ENCODE peak calls at places on chromosomes 16 and 17, in nine cellular contexts. P is OCI-LY7; C is A549; G is choroid plexus epithelial cell; O is CD4-positive, alpha-beta T cell; Z is AG09309; X is psoas muscle; H is breast epithelium; J is mucosa of descending colon. V is an unnamed sample.

GRCh38 chr17:7263801-7264078 is 1.5 kb upstream of the CLDN7 start:
- DNase-seq in H (no peak), X (no peak), J (peak; percentile 81), C (no peak), P (no peak), Z (no peak), G (no peak), O (no peak), V (no peak)

GRCh38 chr17:42900460-42901331 is at the start of gene G6PC1:
- DNase-seq in O (no peak), G (no peak), H (no peak), J (no peak), Z (no peak), P (no peak), C (no peak), X (no peak), V (no peak)

GRCh38 chr16:84647830-84648594 is at the start of gene KLHL36:
- DNase-seq in H (peak; percentile 36), Z (no peak), X (peak; percentile 71), G (peak; percentile 18), J (peak; percentile 75), P (peak; percentile 67), O (peak; percentile 63), C (peak; percentile 82), V (peak; percentile 52)

GRCh38 chr17:72151565-72152391 is 31.0 kb downstream of the SOX9 start:
- DNase-seq in H (peak; percentile 79), P (no peak), O (no peak), C (peak; percentile 99), Z (no peak), J (peak; percentile 56), G (peak; percentile 38), X (peak; percentile 19), V (no peak)

GRCh38 chr16:19767497-19767896 is 49.4 kb downstream of the IQCK start:
- DNase-seq in P (no peak), X (no peak), Z (no peak), O (no peak), J (no peak), G (no peak), H (no peak), C (no peak), V (no peak)

GRCh38 chr16:49674255-49674980 is 181.5 kb downstream of the ZNF423 start:
- DNase-seq in X (no peak), J (no peak), Z (no peak), P (no peak), O (no peak), H (no peak), G (no peak), C (no peak), V (no peak)

GRCh38 chr17:53032861-53033271 is 789.9 kb upstream of the KIF2B start:
- DNase-seq in G (peak; percentile 5), O (no peak), H (no peak), X (no peak), C (no peak), Z (no peak), J (peak; percentile 56), P (peak; percentile 34), V (peak; percentile 7)

GRCh38 chr17:76345377-76345945 is 8.3 kb downstream of the PRPSAP1 start:
- DNase-seq in Z (no peak), J (no peak), H (no peak), P (no peak), O (no peak), C (no peak), X (no peak), G (no peak), V (no peak)

GRCh38 chr17:74870512-74870911 is 2.3 kb downstream of the FDXR start:
- DNase-seq in O (no peak), P (no peak), J (no peak), X (peak; percentile 62), G (peak; percentile 72), H (no peak), C (no peak), Z (no peak), V (no peak)

GRCh38 chr17:47714773-47715396 is 18.2 kb upstream of the TBX21 start:
- DNase-seq in G (no peak), J (no peak), C (no peak), P (no peak), Z (no peak), H (no peak), O (no peak), X (no peak), V (no peak)

GRCh38 chr17:72358465-72358864 is 237.6 kb downstream of the SOX9 start:
- DNase-seq in J (no peak), C (no peak), P (no peak), Z (no peak), H (no peak), X (no peak), G (peak; percentile 57), O (no peak), V (no peak)

GRCh38 chr16:10870137-10870776 is 6.7 kb upstream of the CIITA start:
- DNase-seq in Z (no peak), O (no peak), G (no peak), J (no peak), H (no peak), C (no peak), X (no peak), P (peak; percentile 57), V (no peak)

DNA sequence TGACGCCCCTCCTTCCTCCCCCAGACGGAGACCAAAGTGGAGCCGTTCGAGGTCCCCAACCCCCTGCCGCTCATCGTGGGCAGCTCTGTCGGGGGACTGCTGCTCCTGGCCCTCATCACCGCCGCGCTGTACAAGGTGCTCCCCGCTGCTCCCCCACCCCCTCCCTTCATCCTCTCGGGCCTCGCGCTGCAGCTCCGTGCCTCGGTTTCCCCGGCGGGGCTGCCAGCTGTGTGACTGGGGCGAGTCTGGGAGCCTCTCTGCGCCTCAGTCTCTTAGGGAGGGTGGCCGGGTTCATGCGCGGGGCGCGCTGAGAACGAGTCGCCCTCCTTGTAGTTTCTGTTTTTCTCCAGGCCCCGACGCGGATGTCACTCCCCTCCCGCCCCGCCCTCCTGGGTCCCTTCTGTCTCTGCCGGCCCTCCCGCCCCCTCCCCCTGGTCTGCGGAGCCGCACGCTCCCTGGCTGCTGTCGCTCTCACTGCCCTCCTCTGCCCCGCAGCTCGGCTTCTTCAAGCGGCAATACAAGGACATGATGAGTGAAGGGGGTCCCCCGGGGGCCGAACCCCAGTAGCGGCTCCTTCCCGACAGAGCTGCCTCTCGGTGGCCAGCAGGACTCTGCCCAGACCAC is 23.7 kb upstream of the ITGAX start:
- DNase-seq in Z (no peak), H (no peak), G (no peak), C (no peak), O (peak; percentile 16), X (no peak), P (no peak), J (no peak), V (no peak)
- TF ChIP-seq CTCF in Z (no peak), H (no peak), G (no peak), C (no peak), O (no peak), X (no peak), P (no peak), J (no peak), V (no peak)

GRCh38 chr16:88334517-88335149 is 48.1 kb upstream of the ZNF469 start:
- DNase-seq in J (no peak), O (no peak), G (no peak), Z (no peak), C (no peak), P (no peak), H (no peak), X (no peak), V (no peak)

GRCh38 chr16:88330971-88331890 is 51.5 kb upstream of the ZNF469 start:
- DNase-seq in G (no peak), H (no peak), C (no peak), J (no peak), P (no peak), Z (no peak), X (no peak), O (no peak), V (no peak)

GRCh38 chr16:88333645-88334516 is 48.9 kb upstream of the ZNF469 start:
- DNase-seq in C (no peak), Z (no peak), G (no peak), P (no peak), J (no peak), H (no peak), O (no peak), X (no peak), V (no peak)

GRCh38 chr16:88329726-88330700 is 52.7 kb upstream of the ZNF469 start:
- DNase-seq in C (no peak), P (no peak), H (no peak), J (no peak), X (no peak), G (no peak), O (no peak), Z (peak; percentile 78), V (no peak)

DNA sequence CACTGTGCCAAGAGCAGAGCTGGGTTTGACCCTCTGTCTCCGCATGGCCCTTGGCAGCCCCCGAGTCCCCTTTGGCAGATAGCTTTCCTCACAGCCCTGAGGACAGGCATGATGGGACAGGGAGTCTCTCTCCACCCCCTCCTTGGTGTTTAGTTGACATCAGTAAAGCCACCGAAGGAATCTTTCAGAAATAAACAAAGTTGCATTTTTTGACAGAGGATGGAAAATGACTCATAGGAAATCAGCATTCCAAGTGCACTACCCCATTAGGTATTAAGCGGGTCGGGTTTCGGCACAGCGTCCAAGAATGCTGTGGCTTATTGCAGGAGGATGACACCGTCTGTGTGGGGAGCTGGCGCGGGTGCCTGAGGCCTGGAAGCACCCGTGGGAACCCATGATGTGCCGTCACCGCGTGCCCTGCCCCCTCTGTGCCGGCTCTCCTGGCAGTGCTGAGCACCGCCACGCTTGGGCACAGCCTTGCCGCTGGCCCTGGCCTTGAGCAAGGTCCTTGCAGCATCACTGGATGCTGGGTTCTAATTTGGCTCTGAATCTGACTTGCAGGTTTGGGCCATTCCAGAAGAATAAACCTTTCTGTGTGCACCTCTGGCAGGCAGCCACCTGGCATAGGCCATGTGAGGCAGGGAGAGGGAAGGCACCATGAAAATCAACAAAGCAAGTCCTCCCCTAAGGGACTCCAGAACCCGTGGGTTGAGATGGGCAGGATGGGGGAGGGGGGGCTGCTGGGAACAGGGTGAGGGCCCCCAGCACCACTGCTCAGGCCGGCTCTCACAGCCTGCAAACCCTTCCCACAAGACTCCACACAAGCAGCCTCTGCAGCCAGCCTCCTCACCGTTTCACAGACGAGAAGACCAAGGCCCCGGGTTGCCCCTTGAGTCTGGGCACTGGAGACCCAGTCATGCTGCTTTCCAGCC is 50.5 kb upstream of the ZNF469 start:
- DNase-seq in Z (peak; percentile 100), H (peak; percentile 97), P (no peak), J (peak; percentile 19), C (peak; percentile 95), O (no peak), X (peak; percentile 90), G (peak; percentile 100), V (no peak)
- TF ChIP-seq CTCF in Z (no peak), H (no peak), P (no peak), J (no peak), C (no peak), O (no peak), X (no peak), G (no peak), V (no peak)

DNA sequence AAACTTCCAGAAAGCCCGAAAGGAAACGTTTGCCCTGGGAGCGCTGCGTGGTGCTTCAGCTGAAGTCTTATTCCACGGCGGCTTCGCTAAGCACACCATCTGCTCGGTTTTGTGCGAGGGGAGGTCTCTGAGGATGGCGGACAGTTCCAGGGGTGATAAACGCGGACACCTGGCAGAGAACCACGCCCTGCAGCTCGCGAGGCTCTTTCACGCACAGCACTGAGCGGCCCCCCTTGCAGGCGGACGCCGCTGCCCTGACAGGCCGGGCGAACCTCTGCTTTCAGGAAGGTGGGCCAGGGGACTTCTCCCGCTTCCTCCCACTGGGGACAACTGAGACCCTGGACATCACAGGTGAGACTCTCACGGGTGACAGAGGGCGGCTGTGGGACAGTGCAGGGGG is 3.7 kb downstream of the MVD start:
- DNase-seq in X (no peak), P (no peak), C (no peak), H (no peak), Z (no peak), O (no peak), G (no peak), J (no peak), V (no peak)
- TF ChIP-seq CTCF in X (no peak), P (no peak), C (no peak), H (no peak), Z (no peak), O (no peak), G (no peak), J (no peak), V (no peak)

GRCh38 chr17:82914375-82914774 is 74.6 kb upstream of the ZNF750 start:
- DNase-seq in O (no peak), J (no peak), X (peak; percentile 48), C (peak; percentile 54), Z (no peak), G (no peak), P (peak; percentile 72), H (no peak), V (no peak)
- TF ChIP-seq CTCF in O (no peak), J (peak; percentile 31), X (peak; percentile 44), C (no peak), Z (peak; percentile 76), G (no peak), P (peak; percentile 77), H (no peak), V (no peak)